ENCODE peak calls at places on chromosomes 5 and 9, in five cellular contexts. X, N, H, R and W are unnamed samples.

GRCh38 chr5:98248949-98249348 is 524.5 kb upstream of the RGMB start:
- DNase-seq in X (no peak), N (no peak), H (no peak), R (peak; percentile 94), W (peak; percentile 82)

GRCh38 chr5:7321724-7322123 is 74.2 kb upstream of the ADCY2 start:
- DNase-seq in X (no peak), N (no peak), H (no peak), R (peak; percentile 44), W (peak; percentile 85)

GRCh38 chr9:78598120-78598519 is 301.2 kb downstream of the PSAT1 start:
- DNase-seq in X (no peak), N (no peak), H (no peak), R (no peak), W (no peak)

GRCh38 chr5:151739939-151740335 is 18.5 kb downstream of the ATOX1 start:
- DNase-seq in X (no peak), N (no peak), H (no peak), R (peak; percentile 81), W (peak; percentile 92)

GRCh38 chr5:61263072-61263471 is 69.0 kb upstream of the ZSWIM6 start:
- DNase-seq in X (no peak), N (no peak), H (peak; percentile 17), R (no peak), W (no peak)

GRCh38 chr5:114412509-114413171 is 50.8 kb downstream of the KCNN2 start:
- DNase-seq in X (peak; percentile 77), N (no peak), H (no peak), R (peak; percentile 97), W (peak; percentile 86)

GRCh38 chr9:90559075-90560073 is 83.2 kb downstream of the DIRAS2 start:
- DNase-seq in X (no peak), N (no peak), H (no peak), R (no peak), W (peak; percentile 40)

GRCh38 chr9:134424818-134425217 is 98.6 kb downstream of the RXRA start:
- DNase-seq in X (no peak), N (no peak), H (no peak), R (no peak), W (no peak)

GRCh38 chr5:76547891-76548524 is 75.2 kb downstream of the F2RL2 start:
- DNase-seq in X (no peak), N (no peak), H (no peak), R (no peak), W (no peak)

GRCh38 chr5:107809201-107810034 is 138.7 kb upstream of the EFNA5 start:
- DNase-seq in X (no peak), N (peak; percentile 76), H (no peak), R (peak; percentile 38), W (peak; percentile 45)

GRCh38 chr9:85700330-85700729 is 41.4 kb downstream of the AGTPBP1 start:
- DNase-seq in X (no peak), N (no peak), H (no peak), R (no peak), W (no peak)

GRCh38 chr9:97559111-97559514 is 57.6 kb downstream of the TMOD1 start:
- DNase-seq in X (no peak), N (no peak), H (peak; percentile 77), R (no peak), W (no peak)

GRCh38 chr9:95620296-95620695 is 103.5 kb upstream of the PTCH1 start:
- DNase-seq in X (no peak), N (no peak), H (no peak), R (peak; percentile 21), W (no peak)

GRCh38 chr5:148912714-148913398 is 86.4 kb downstream of the ADRB2 start:
- DNase-seq in X (no peak), N (peak; percentile 91), H (no peak), R (peak; percentile 85), W (peak; percentile 91)

GRCh38 chr9:19208653-19209052 is 21.8 kb upstream of the DENND4C start:
- DNase-seq in X (no peak), N (no peak), H (no peak), R (no peak), W (no peak)

GRCh38 chr5:77015938-77016569 is 14.2 kb upstream of the AGGF1 start:
- DNase-seq in X (peak; percentile 66), N (peak; percentile 63), H (peak; percentile 25), R (peak; percentile 81), W (peak; percentile 84)

GRCh38 chr9:107935931-107936330 is 446.4 kb upstream of the KLF4 start:
- DNase-seq in X (no peak), N (no peak), H (no peak), R (no peak), W (no peak)

GRCh38 chr5:127832057-127832456 is 128.9 kb downstream of the CCDC192 start:
- DNase-seq in X (no peak), N (no peak), H (no peak), R (no peak), W (no peak)

GRCh38 chr5:172954277-172954676 is 4.9 kb upstream of the RPL26L1 start:
- DNase-seq in X (no peak), N (no peak), H (no peak), R (no peak), W (no peak)

GRCh38 chr9:134326754-134327526 is 685 bp downstream of the RXRA start:
- DNase-seq in X (peak; percentile 51), N (peak; percentile 74), H (peak; percentile 81), R (peak; percentile 34), W (peak; percentile 48)

GRCh38 chr5:176515396-176515795 is 21.8 kb downstream of the RNF44 start:
- DNase-seq in X (no peak), N (no peak), H (no peak), R (no peak), W (no peak)

GRCh38 chr5:147822686-147823491 is 8.6 kb downstream of the SPINK1 start:
- DNase-seq in X (peak; percentile 69), N (peak; percentile 71), H (peak; percentile 45), R (peak; percentile 85), W (peak; percentile 75)

GRCh38 chr5:110054240-110054639 is 364.5 kb downstream of the MAN2A1 start:
- DNase-seq in X (peak; percentile 56), N (no peak), H (peak; percentile 4), R (peak; percentile 84), W (peak; percentile 87)

GRCh38 chr5:23507278-23507685 is at the start of gene PRDM9:
- DNase-seq in X (no peak), N (peak; percentile 62), H (peak; percentile 10), R (peak; percentile 86), W (peak; percentile 76)

GRCh38 chr9:114687034-114687433 is 5.0 kb upstream of the TEX48 start:
- DNase-seq in X (no peak), N (peak; percentile 1), H (no peak), R (peak; percentile 68), W (peak; percentile 69)

GRCh38 chr5:30113542-30113941 is 1079.9 kb upstream of the CDH6 start:
- DNase-seq in X (no peak), N (no peak), H (no peak), R (no peak), W (no peak)

GRCh38 chr9:27870404-27870803 is 297.1 kb upstream of the C9orf72 start:
- DNase-seq in X (peak; percentile 30), N (no peak), H (no peak), R (no peak), W (no peak)

GRCh38 chr5:92769986-92770385 is 811.0 kb downstream of the NR2F1-AS1 start:
- DNase-seq in X (no peak), N (no peak), H (no peak), R (peak; percentile 30), W (peak; percentile 14)

GRCh38 chr5:112064956-112065355 is 308.0 kb upstream of the NREP start:
- DNase-seq in X (no peak), N (no peak), H (peak; percentile 24), R (no peak), W (no peak)

GRCh38 chr9:135802876-135803419 is 101.0 kb downstream of the KCNT1 start:
- DNase-seq in X (no peak), N (no peak), H (no peak), R (no peak), W (no peak)

GRCh38 chr9:135075234-135076142 is 12.0 kb upstream of the OLFM1 start:
- DNase-seq in X (no peak), N (peak; percentile 86), H (no peak), R (no peak), W (no peak)

GRCh38 chr9:35910613-35911488 is 1.6 kb downstream of the SPAAR start:
- DNase-seq in X (peak; percentile 39), N (peak; percentile 76), H (peak; percentile 47), R (peak; percentile 81), W (peak; percentile 72)

GRCh38 chr9:133837644-133838597 is 99.8 kb upstream of the SARDH start:
- DNase-seq in X (no peak), N (no peak), H (no peak), R (no peak), W (no peak)

GRCh38 chr5:57340681-57341080 is 141.9 kb downstream of the ACTBL2 start:
- DNase-seq in X (no peak), N (no peak), H (no peak), R (no peak), W (no peak)

GRCh38 chr5:57338849-57339340 is 143.7 kb downstream of the ACTBL2 start:
- DNase-seq in X (no peak), N (no peak), H (no peak), R (no peak), W (no peak)

GRCh38 chr5:57335092-57335491 is 147.5 kb downstream of the ACTBL2 start:
- DNase-seq in X (no peak), N (no peak), H (no peak), R (peak; percentile 87), W (peak; percentile 80)

GRCh38 chr5:57341380-57341979 is 141.1 kb downstream of the ACTBL2 start:
- DNase-seq in X (no peak), N (no peak), H (no peak), R (no peak), W (no peak)

GRCh38 chr5:57338068-57338848 is 144.4 kb downstream of the ACTBL2 start:
- DNase-seq in X (peak; percentile 58), N (peak; percentile 60), H (peak; percentile 30), R (no peak), W (no peak)
- TF ChIP-seq CTCF in X (peak; percentile 75), N (peak; percentile 81), H (peak; percentile 31), R (peak; percentile 18), W (peak; percentile 42)

GRCh38 chr5:74596930-74597329 is 43.6 kb downstream of the ENC1 start:
- DNase-seq in X (no peak), N (peak; percentile 76), H (no peak), R (no peak), W (peak; percentile 16)
- TF ChIP-seq CTCF in X (no peak), N (peak; percentile 22), H (no peak), R (no peak), W (no peak)

DNA sequence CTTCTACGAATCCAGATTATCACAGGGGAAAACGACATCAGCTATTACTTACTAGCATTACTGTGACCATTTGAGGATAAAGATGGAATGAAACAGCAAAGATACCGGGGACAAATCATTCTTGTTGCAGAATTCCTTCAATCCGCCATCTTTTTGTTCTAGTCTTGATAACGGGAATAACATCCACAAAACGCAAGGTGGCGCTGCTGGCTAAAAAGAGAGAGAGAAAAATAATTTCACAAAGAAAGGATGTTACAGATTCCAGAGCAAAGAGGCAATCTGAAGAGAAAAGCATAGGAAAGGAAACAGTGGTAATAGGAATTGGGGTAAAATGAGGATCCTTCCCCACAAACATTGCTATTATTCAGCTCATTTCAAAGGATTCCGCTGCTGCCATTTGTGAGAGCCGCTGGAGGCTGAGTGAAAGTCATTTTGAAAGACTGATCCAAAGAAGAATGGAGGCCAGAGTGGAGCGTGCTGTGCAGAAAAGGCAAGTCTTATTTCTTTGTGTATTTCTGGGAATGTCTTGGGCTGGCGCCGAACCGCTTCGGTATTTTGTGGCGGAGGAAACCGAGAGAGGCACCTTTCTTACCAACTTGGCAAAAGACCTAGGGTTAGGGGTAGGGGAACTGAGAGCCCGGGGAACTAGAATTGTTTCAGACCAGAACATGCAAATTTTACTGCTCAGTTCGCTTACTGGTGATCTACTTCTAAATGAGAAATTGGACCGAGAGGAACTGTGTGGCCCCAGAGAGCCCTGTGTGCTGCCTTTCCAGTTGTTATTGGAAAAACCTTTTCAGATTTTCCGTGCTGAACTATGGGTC is at the start of gene PCDHB7:
- DNase-seq in X (peak; percentile 49), N (peak; percentile 82), H (no peak), R (peak; percentile 24), W (peak; percentile 7)
- TF ChIP-seq CTCF in X (peak; percentile 70), N (peak; percentile 89), H (no peak), R (peak; percentile 24), W (peak; percentile 41)

GRCh38 chr5:10233505-10233904 is 16.2 kb downstream of the ATPSCKMT start:
- DNase-seq in X (peak; percentile 26), N (peak; percentile 76), H (no peak), R (peak; percentile 91), W (peak; percentile 95)
- TF ChIP-seq CTCF in X (no peak), N (peak; percentile 49), H (no peak), R (peak; percentile 40), W (peak; percentile 19)